ENCODE peak calls at places on chromosome 11, in eight cellular contexts. S, D, O, X, W, H, K and T are unnamed samples.

GRCh38 chr11:1854949-1855885 is 2.3 kb downstream of the LSP1 start:
- DNase-seq in H (no peak), K (no peak), W (no peak), X (peak), S (no peak), O (no peak), D (no peak), T (no peak)

GRCh38 chr11:16226245-16226644 is 130.1 kb downstream of the SOX6 start:
- DNase-seq in D (no peak), K (peak), S (peak), X (peak), W (no peak), H (no peak), O (no peak), T (peak)

GRCh38 chr11:133934599-133935550 is 21.9 kb downstream of the IGSF9B start:
- DNase-seq in W (peak), S (no peak), O (no peak), H (peak), D (peak), K (peak), X (no peak), T (peak)

GRCh38 chr11:120095516-120095915 is 42.4 kb downstream of the TRIM29 start:
- DNase-seq in H (no peak), W (no peak), K (no peak), S (no peak), O (no peak), X (no peak), D (no peak), T (no peak)

GRCh38 chr11:104522650-104523049 is 358.7 kb upstream of the PDGFD start:
- DNase-seq in S (no peak), X (no peak), H (no peak), W (no peak), K (no peak), D (no peak), O (no peak), T (no peak)

GRCh38 chr11:1921576-1922141 is 2.2 kb downstream of the TNNT3 start:
- DNase-seq in H (peak), K (peak), X (no peak), S (no peak), W (peak), D (no peak), O (no peak), T (no peak)

GRCh38 chr11:107272561-107272960 is 185.1 kb downstream of the CWF19L2 start:
- DNase-seq in H (no peak), D (no peak), X (no peak), S (no peak), W (no peak), K (no peak), O (no peak), T (no peak)

GRCh38 chr11:87114093-87114492 is 76.4 kb downstream of the TMEM135 start:
- DNase-seq in W (no peak), O (no peak), H (no peak), K (peak), S (no peak), X (no peak), D (no peak), T (no peak)

GRCh38 chr11:134574425-134574824 is 162.4 kb upstream of the B3GAT1 start:
- DNase-seq in D (no peak), O (no peak), S (no peak), H (peak), K (no peak), W (no peak), X (no peak), T (no peak)